ENCODE peak calls at places on chromosomes 1 and 21, in four cellular contexts. Z, E, F and K are unnamed samples. For H3K9me3, the result is how much of the 10 kb centered on the place peaks cover.

GRCh38 chr1:183234660-183235476 is 48.8 kb downstream of the LAMC2 start:
- DNase-seq in F (peak), E (peak), Z (peak), K (no peak)

GRCh38 chr1:194865367-194865766 is 1679.0 kb upstream of the B3GALT2 start:
- DNase-seq in F (no peak), E (no peak), Z (no peak), K (no peak)

GRCh38 chr1:171715813-171716251 is 26.0 kb downstream of the VAMP4 start:
- DNase-seq in F (no peak), Z (peak), E (no peak), K (no peak)

GRCh38 chr1:44283524-44284173 is 70.4 kb downstream of the DMAP1 start:
- DNase-seq in F (no peak), Z (no peak), E (peak), K (no peak)

GRCh38 chr1:116506132-116507004 is 64.5 kb downstream of the CD58 start:
- DNase-seq in F (no peak), Z (no peak), E (no peak), K (no peak)

GRCh38 chr1:7207875-7208646 is 422.8 kb downstream of the CAMTA1 start:
- DNase-seq in F (peak), E (peak), Z (peak), K (no peak)

GRCh38 chr1:247111636-247112478 is 7.7 kb upstream of the ZNF669 start:
- DNase-seq in E (peak), F (peak), Z (no peak), K (no peak)

GRCh38 chr1:59020151-59020997 is 236.5 kb upstream of the JUN start:
- DNase-seq in E (peak), Z (no peak), F (no peak), K (no peak)

GRCh38 chr1:157095551-157095950 is 4.1 kb downstream of the ETV3L start:
- DNase-seq in F (no peak), Z (no peak), E (no peak), K (no peak)

GRCh38 chr1:206070627-206071304 is 17.8 kb downstream of the RHEX start:
- DNase-seq in E (peak), Z (no peak), F (no peak), K (no peak)

GRCh38 chr1:19682901-19683300 is 18.2 kb downstream of the HTR6 start:
- DNase-seq in E (no peak), Z (no peak), F (no peak), K (no peak)

GRCh38 chr1:226248091-226248490 is 24.6 kb downstream of the MIXL1 start:
- DNase-seq in E (no peak), F (no peak), Z (no peak), K (no peak)

GRCh38 chr21:24727803-24728425 is 879.4 kb downstream of the MRPL39 start:
- DNase-seq in F (no peak), Z (no peak), E (no peak), K (no peak)

GRCh38 chr1:10607228-10607627 is 132.5 kb downstream of the PEX14 start:
- DNase-seq in F (no peak), E (no peak), Z (no peak), K (no peak)

GRCh38 chr1:82152356-82153281 is 351.9 kb downstream of the ADGRL2 start:
- DNase-seq in F (no peak), Z (no peak), E (no peak), K (no peak)

GRCh38 chr1:41073971-41074370 is 52.4 kb upstream of the SLFNL1 start:
- DNase-seq in Z (no peak), F (no peak), E (no peak), K (no peak)

GRCh38 chr1:160025314-160025713 is 6.5 kb downstream of the PIGM start:
- DNase-seq in F (no peak), Z (no peak), E (no peak), K (no peak)

GRCh38 chr1:229067546-229067945 is 203.4 kb upstream of the RAB4A start:
- DNase-seq in E (no peak), Z (no peak), F (no peak), K (no peak)

GRCh38 chr1:110150330-110151174 is at the start of gene SLC6A17:
- DNase-seq in F (peak), E (no peak), Z (no peak), K (no peak)

GRCh38 chr1:245915406-245915805 is 591.7 kb downstream of the SMYD3 start:
- DNase-seq in F (no peak), Z (no peak), E (no peak), K (no peak)

GRCh38 chr1:202584707-202585590 is 125.3 kb downstream of the SYT2 start:
- DNase-seq in Z (no peak), E (no peak), F (no peak), K (no peak)

GRCh38 chr1:13892671-13893325 is 192.8 kb downstream of the PRDM2 start:
- DNase-seq in Z (no peak), F (peak), E (no peak), K (no peak)

GRCh38 chr1:30242722-30243465 is 480.5 kb downstream of the MATN1 start:
- DNase-seq in Z (no peak), F (no peak), E (no peak), K (no peak)

GRCh38 chr1:161200992-161201827 is 957 bp upstream of the NDUFS2 start:
- DNase-seq in Z (no peak), F (no peak), E (peak), K (no peak)

GRCh38 chr1:240409615-240410014 is 202.3 kb downstream of the GREM2 start:
- DNase-seq in E (no peak), Z (no peak), F (no peak), K (no peak)

GRCh38 chr1:53964109-53964508 is 18.0 kb downstream of the LRRC42 start:
- DNase-seq in Z (no peak), F (no peak), E (no peak), K (no peak)

GRCh38 chr1:16716691-16717173 is 23.6 kb upstream of the RNU1-4 start:
- DNase-seq in E (no peak), F (no peak), Z (no peak), K (peak)

GRCh38 chr1:231857609-231858008 is 231.0 kb downstream of the DISC1 start:
- DNase-seq in Z (no peak), E (no peak), F (no peak), K (no peak)

GRCh38 chr1:220137006-220137794 is 43.3 kb downstream of the IARS2 start:
- DNase-seq in E (no peak), F (no peak), Z (peak), K (no peak)

GRCh38 chr21:45584786-45585185 is 42.5 kb upstream of the SLC19A1 start:
- DNase-seq in F (no peak), Z (no peak), E (peak), K (no peak)

GRCh38 chr21:43198376-43198775 is 29.6 kb downstream of the CRYAA start:
- DNase-seq in Z (no peak), F (no peak), E (no peak), K (no peak)
- H3K9me3 ChIP-seq in Z (under half), F (under half), E (under half), K (under half)

GRCh38 chr21:28959367-28960099 is 33.1 kb downstream of the LTN1 start:
- DNase-seq in E (no peak), Z (no peak), F (no peak), K (no peak)
- H3K9me3 ChIP-seq in E (under half), Z (under half), F (under half), K (under half)

GRCh38 chr1:69373520-69373919 is 194.2 kb upstream of the LRRC7 start:
- DNase-seq in Z (no peak), F (no peak), E (no peak), K (no peak)
- H3K9me3 ChIP-seq in Z (under half), F (under half), E (under half), K (under half)

DNA sequence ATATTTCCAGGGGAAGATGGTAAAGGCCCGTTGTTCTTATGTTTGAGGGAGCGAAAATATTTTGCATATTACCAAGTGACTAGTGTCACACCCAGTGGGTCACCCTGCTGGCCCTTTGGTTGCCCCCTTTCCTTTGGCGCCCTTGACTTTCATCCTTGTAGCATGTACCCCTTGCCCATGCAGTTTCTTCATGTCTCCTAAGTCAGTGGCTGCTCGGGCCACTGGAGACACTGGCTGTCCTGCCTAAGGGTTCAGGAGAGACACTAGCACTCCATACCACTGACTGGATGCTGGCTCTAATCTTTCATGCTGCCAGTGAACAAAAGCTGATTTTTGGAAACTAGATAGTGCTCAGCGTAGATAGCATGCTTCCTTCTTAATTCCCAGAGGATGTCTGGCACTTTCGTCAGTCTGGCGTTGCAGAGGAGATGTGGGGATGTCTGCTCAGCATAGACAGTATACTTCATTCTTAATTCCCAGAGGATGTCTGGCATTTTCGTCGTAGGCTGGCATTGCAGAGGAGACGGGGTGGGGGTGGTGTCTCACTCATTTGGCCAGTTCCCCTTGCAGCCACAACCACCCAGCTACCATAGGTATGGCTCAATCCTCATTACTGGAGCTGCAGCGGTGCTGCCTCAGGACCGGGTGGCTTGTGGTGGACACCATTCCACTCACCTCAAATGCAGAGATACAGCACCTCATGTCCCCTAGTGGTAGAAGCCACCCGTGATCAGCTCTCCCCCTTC is 770.9 kb upstream of the TPTE start:
- DNase-seq in F (no peak), E (no peak), Z (no peak), K (no peak)
- H3K9me3 ChIP-seq in F (under half), E (under half), Z (under half), K (under half)